ENCODE peak calls at places on chromosomes 2 and 18, in ten cellular contexts. Q is HCT116, D is K562, T is prostate gland, X is GM12892, E is HepG2, N is breast epithelium, S is H1, I is transverse colon, U is endothelial cell of umbilical vein. B is an unnamed sample.

GRCh38 chr2:20135631-20136050 is 84.2 kb upstream of the LAPTM4A start:
- DNase-seq in N (peak), I (peak), E (peak), T (peak), U (peak), S (peak), Q (peak), D (peak), X (peak), B (peak)

GRCh38 chr2:217902281-217903141 is 100.3 kb downstream of the TNS1 start:
- DNase-seq in X (no peak), I (peak), U (peak), N (no peak), D (peak), E (peak), T (peak), Q (no peak), S (no peak), B (no peak)

GRCh38 chr2:111697560-111697959 is 186.4 kb downstream of the ANAPC1 start:
- DNase-seq in Q (no peak), E (no peak), T (no peak), S (no peak), U (no peak), I (peak), N (no peak), X (no peak), D (no peak), B (no peak)

GRCh38 chr18:42192251-42193248 is 237.5 kb downstream of the PIK3C3 start:
- DNase-seq in T (no peak), X (no peak), U (no peak), D (no peak), E (peak), N (no peak), I (no peak), S (no peak), Q (no peak), B (no peak)

GRCh38 chr2:120317180-120317533 is 28.8 kb upstream of the INHBB start:
- DNase-seq in Q (no peak), T (no peak), D (no peak), X (no peak), U (no peak), S (no peak), N (no peak), I (no peak), E (no peak), B (no peak)

GRCh38 chr2:43175187-43175490 is 51.3 kb downstream of the ZFP36L2 start:
- DNase-seq in E (no peak), I (no peak), Q (no peak), T (no peak), S (no peak), N (no peak), X (no peak), D (no peak), U (no peak), B (no peak)

GRCh38 chr2:26634636-26635230 is 6.4 kb downstream of the CIB4 start:
- DNase-seq in U (no peak), X (no peak), T (no peak), Q (no peak), I (no peak), N (no peak), D (no peak), S (no peak), E (no peak), B (no peak)

GRCh38 chr2:237161239-237161638 is 75.5 kb downstream of the COPS8 start:
- DNase-seq in U (no peak), X (no peak), T (no peak), Q (no peak), S (no peak), I (no peak), D (no peak), N (no peak), E (no peak), B (no peak)

GRCh38 chr2:66930499-66931165 is 466.5 kb upstream of the ETAA1 start:
- DNase-seq in S (no peak), T (no peak), E (no peak), N (no peak), X (no peak), I (no peak), D (no peak), Q (no peak), U (no peak), B (no peak)

GRCh38 chr2:127674241-127675209 is 805 bp downstream of the LIMS2 start:
- DNase-seq in D (no peak), S (no peak), Q (no peak), E (no peak), T (no peak), N (peak), U (no peak), X (peak), I (no peak), B (peak)

GRCh38 chr18:76803814-76804213 is 18.5 kb upstream of the ZNF236 start:
- DNase-seq in U (peak), S (no peak), T (peak), N (peak), Q (no peak), I (peak), E (peak), X (peak), D (peak), B (peak)

GRCh38 chr18:45252474-45252873 is 362.8 kb upstream of the SLC14A2 start:
- DNase-seq in N (no peak), D (no peak), I (no peak), T (no peak), Q (no peak), U (no peak), S (no peak), E (no peak), X (no peak), B (no peak)

GRCh38 chr2:216619411-216620393 is 13.5 kb upstream of the IGFBP2 start:
- DNase-seq in N (no peak), U (no peak), I (no peak), D (peak), T (no peak), X (no peak), E (peak), S (no peak), Q (no peak), B (no peak)

GRCh38 chr2:163132850-163133249 is 294.3 kb upstream of the KCNH7 start:
- DNase-seq in I (no peak), E (peak), S (no peak), D (no peak), Q (peak), X (no peak), U (peak), T (no peak), N (no peak), B (no peak)

GRCh38 chr2:9815076-9815475 is 28.2 kb upstream of the TAF1B start:
- DNase-seq in T (no peak), S (no peak), N (no peak), Q (no peak), I (no peak), E (no peak), X (no peak), U (no peak), D (no peak), B (no peak)

GRCh38 chr2:189783927-189784867 is at the start of the genes ORMDL1 and PMS1:
- DNase-seq in Q (peak), E (peak), S (peak), I (peak), D (peak), T (peak), U (peak), N (peak), X (peak), B (peak)
- TF ChIP-seq POLR2A in Q (peak), E (peak), S (peak), I (peak), D (peak), T (peak), U (peak), N (peak), X (peak), B (peak)

GRCh38 chr2:231709636-231709980 is 1.3 kb downstream of the PTMA start:
- DNase-seq in X (no peak), S (no peak), I (peak), E (no peak), D (peak), T (peak), U (peak), N (no peak), Q (no peak), B (no peak)
- TF ChIP-seq POLR2AphosphoS5 in X (no peak), S (no peak), I (no peak), E (no peak), D (no peak), T (no peak), U (no peak), N (no peak), Q (no peak), B (no peak)

DNA sequence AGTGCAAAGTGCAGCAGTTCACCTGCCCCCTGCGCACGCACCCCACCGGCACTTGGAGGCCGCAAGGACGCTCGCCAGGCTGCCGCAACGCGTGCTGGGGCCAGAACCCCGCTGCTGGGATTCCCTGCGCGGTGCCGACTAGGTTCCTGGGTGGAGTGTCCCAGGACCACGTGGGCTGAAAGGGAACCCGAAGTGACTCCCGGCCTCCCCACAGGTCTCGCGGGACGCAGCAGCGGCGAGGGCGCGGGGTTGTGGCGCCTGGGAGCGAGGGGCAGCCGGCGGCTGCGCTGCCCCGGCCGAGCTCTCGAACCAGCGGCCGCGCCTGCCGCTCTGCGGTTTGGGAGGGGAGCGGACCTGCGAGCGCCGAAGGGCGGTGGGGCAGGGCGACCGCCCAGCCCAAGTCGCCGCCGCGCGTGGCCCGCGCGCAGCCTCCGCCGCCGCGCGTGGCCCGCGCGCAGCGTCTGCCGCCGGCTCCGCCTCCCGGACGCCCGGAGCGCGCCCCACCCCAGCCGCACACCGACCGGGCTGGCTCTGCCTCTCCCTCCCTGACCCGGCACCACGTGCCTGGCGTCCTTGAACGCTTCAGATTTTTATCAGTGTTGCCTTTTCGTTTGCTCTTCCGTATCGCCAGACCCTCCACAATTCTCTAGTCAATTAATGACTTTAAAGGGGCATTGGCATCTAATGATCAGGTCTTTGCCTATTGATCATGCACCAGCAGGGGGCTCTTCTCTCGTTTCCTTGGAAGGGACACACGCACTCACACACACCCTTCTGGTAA is at the start of gene FTCDNL1:
- DNase-seq in X (peak), E (peak), T (peak), S (no peak), I (peak), Q (peak), N (peak), D (peak), U (peak), B (peak)
- TF ChIP-seq POLR2A in X (peak), E (peak), T (no peak), S (peak), I (no peak), Q (peak), N (no peak), D (peak), U (no peak), B (no peak)

DNA sequence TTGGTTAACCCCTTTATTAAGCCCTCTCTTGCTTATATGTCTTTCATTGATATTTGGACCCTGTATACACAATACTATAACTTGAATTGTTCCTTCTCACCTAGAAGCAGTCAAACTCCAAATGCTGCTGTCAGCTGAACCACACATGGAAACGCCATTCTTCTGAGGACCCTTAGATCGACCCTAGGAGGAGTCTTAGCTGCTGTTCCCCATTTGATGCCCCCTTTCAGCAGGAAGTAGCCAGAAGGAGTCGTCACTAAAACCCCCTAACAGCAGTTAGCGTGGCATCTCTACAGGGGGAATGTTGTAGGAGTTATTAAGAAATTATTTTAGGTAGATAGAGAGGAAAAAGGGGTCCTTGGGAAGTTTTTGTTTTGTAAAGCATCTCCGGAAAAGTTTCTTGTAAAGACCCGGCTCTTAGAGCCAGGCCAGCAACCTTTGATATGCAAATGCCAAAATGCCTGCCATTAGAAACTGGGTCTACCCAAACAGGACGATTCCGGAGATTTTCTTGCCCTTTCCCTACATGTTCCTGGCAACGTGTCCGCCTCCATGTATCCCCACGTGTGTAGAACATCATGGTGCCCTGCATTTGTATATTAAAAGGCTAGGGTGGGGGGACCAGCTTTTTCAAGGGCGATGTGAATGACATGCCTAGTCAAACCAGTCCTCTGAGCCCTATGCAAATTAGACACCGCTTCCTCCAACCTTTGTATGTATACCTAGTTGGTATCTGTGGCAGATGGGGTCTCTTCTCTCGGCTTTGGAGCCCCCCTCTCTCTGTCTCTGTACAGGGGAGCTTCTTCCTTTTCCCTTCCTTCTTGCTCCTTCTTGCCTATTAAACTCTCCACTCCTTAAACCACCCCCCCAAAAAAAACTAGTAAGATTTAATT is 638.4 kb upstream of the POU3F3 start:
- DNase-seq in T (no peak), I (no peak), U (no peak), X (no peak), D (no peak), Q (no peak), E (no peak), N (no peak), S (no peak), B (no peak)
- TF ChIP-seq POLR2AphosphoS5 in T (no peak), I (no peak), U (no peak), X (no peak), D (no peak), Q (no peak), E (no peak), N (no peak), S (no peak), B (no peak)

B was measured in GM12891.